ENCODE peak calls at places on chromosomes 2 and 18, in eight cellular contexts. One of them, this sample, is unnamed.

GRCh38 chr2:197464180-197464579 is 10.8 kb downstream of the COQ10B start:
- DNase-seq in PC-3: no peak
- DNase-seq in cerebellar nuclear complex: no peak
- DNase-seq in NCI-H2081: no peak
- DNase-seq in activated CD4-positive, alpha-beta T cell treated with anti-CD3 and anti-CD28 coated beads, Interleukin-2, amount 10 ng/mL, durations not matched to agents 7 days and 5 days: no peak
- DNase-seq in pancreas: no peak
- DNase-seq in HTR-8/SVneo: no peak
- DNase-seq in activated CD4-positive, CD25-positive, alpha-beta regulatory T cell treated with anti-CD3 and anti-CD28 coated beads, Interleukin-2, amount 50 U/mL, for 72 hours: no peak
- DNase-seq in this sample: no peak

GRCh38 chr18:50218432-50219197 is 23.7 kb upstream of the MYO5B start:
- DNase-seq in activated CD4-positive, alpha-beta T cell treated with anti-CD3 and anti-CD28 coated beads, Interleukin-2, amount 10 ng/mL, durations not matched to agents 7 days and 5 days: peak
- DNase-seq in cerebellar nuclear complex: no peak
- DNase-seq in activated CD4-positive, CD25-positive, alpha-beta regulatory T cell treated with anti-CD3 and anti-CD28 coated beads, Interleukin-2, amount 50 U/mL, for 72 hours: no peak
- DNase-seq in HTR-8/SVneo: no peak
- DNase-seq in pancreas: peak
- DNase-seq in PC-3: peak
- DNase-seq in NCI-H2081: no peak
- DNase-seq in this sample: no peak

GRCh38 chr18:10120622-10121021 is 206.8 kb downstream of the VAPA start:
- DNase-seq in NCI-H2081: no peak
- DNase-seq in activated CD4-positive, CD25-positive, alpha-beta regulatory T cell treated with anti-CD3 and anti-CD28 coated beads, Interleukin-2, amount 50 U/mL, for 72 hours: no peak
- DNase-seq in cerebellar nuclear complex: no peak
- DNase-seq in activated CD4-positive, alpha-beta T cell treated with anti-CD3 and anti-CD28 coated beads, Interleukin-2, amount 10 ng/mL, durations not matched to agents 7 days and 5 days: no peak
- DNase-seq in PC-3: no peak
- DNase-seq in pancreas: no peak
- DNase-seq in HTR-8/SVneo: no peak
- DNase-seq in this sample: no peak

GRCh38 chr2:102100371-102101096 is 42.0 kb upstream of the IL1R1 start:
- DNase-seq in PC-3: peak
- DNase-seq in HTR-8/SVneo: no peak
- DNase-seq in activated CD4-positive, CD25-positive, alpha-beta regulatory T cell treated with anti-CD3 and anti-CD28 coated beads, Interleukin-2, amount 50 U/mL, for 72 hours: no peak
- DNase-seq in cerebellar nuclear complex: no peak
- DNase-seq in pancreas: no peak
- DNase-seq in NCI-H2081: no peak
- DNase-seq in activated CD4-positive, alpha-beta T cell treated with anti-CD3 and anti-CD28 coated beads, Interleukin-2, amount 10 ng/mL, durations not matched to agents 7 days and 5 days: no peak
- DNase-seq in this sample: no peak

GRCh38 chr18:48475635-48476549 is 62.9 kb upstream of the CTIF start:
- DNase-seq in activated CD4-positive, CD25-positive, alpha-beta regulatory T cell treated with anti-CD3 and anti-CD28 coated beads, Interleukin-2, amount 50 U/mL, for 72 hours: no peak
- DNase-seq in NCI-H2081: peak
- DNase-seq in pancreas: peak
- DNase-seq in activated CD4-positive, alpha-beta T cell treated with anti-CD3 and anti-CD28 coated beads, Interleukin-2, amount 10 ng/mL, durations not matched to agents 7 days and 5 days: peak
- DNase-seq in cerebellar nuclear complex: peak
- DNase-seq in HTR-8/SVneo: peak
- DNase-seq in PC-3: peak
- DNase-seq in this sample: peak

GRCh38 chr2:217075225-217075802 is 215.4 kb upstream of the TNP1 start:
- DNase-seq in HTR-8/SVneo: no peak
- DNase-seq in cerebellar nuclear complex: no peak
- DNase-seq in pancreas: no peak
- DNase-seq in PC-3: no peak
- DNase-seq in NCI-H2081: no peak
- DNase-seq in activated CD4-positive, CD25-positive, alpha-beta regulatory T cell treated with anti-CD3 and anti-CD28 coated beads, Interleukin-2, amount 50 U/mL, for 72 hours: no peak
- DNase-seq in activated CD4-positive, alpha-beta T cell treated with anti-CD3 and anti-CD28 coated beads, Interleukin-2, amount 10 ng/mL, durations not matched to agents 7 days and 5 days: no peak
- DNase-seq in this sample: no peak

GRCh38 chr2:9750224-9751215 is 92.8 kb upstream of the TAF1B start:
- DNase-seq in cerebellar nuclear complex: no peak
- DNase-seq in pancreas: no peak
- DNase-seq in activated CD4-positive, alpha-beta T cell treated with anti-CD3 and anti-CD28 coated beads, Interleukin-2, amount 10 ng/mL, durations not matched to agents 7 days and 5 days: no peak
- DNase-seq in activated CD4-positive, CD25-positive, alpha-beta regulatory T cell treated with anti-CD3 and anti-CD28 coated beads, Interleukin-2, amount 50 U/mL, for 72 hours: no peak
- DNase-seq in PC-3: no peak
- DNase-seq in HTR-8/SVneo: no peak
- DNase-seq in NCI-H2081: no peak
- DNase-seq in this sample: no peak

GRCh38 chr2:11938196-11938595 is 191.8 kb downstream of the LPIN1 start:
- DNase-seq in activated CD4-positive, alpha-beta T cell treated with anti-CD3 and anti-CD28 coated beads, Interleukin-2, amount 10 ng/mL, durations not matched to agents 7 days and 5 days: no peak
- DNase-seq in cerebellar nuclear complex: no peak
- DNase-seq in activated CD4-positive, CD25-positive, alpha-beta regulatory T cell treated with anti-CD3 and anti-CD28 coated beads, Interleukin-2, amount 50 U/mL, for 72 hours: no peak
- DNase-seq in NCI-H2081: no peak
- DNase-seq in HTR-8/SVneo: no peak
- DNase-seq in PC-3: no peak
- DNase-seq in pancreas: no peak
- DNase-seq in this sample: peak

GRCh38 chr2:215772003-215772402 is 241.3 kb downstream of the MREG start:
- DNase-seq in cerebellar nuclear complex: no peak
- DNase-seq in activated CD4-positive, alpha-beta T cell treated with anti-CD3 and anti-CD28 coated beads, Interleukin-2, amount 10 ng/mL, durations not matched to agents 7 days and 5 days: no peak
- DNase-seq in PC-3: peak
- DNase-seq in activated CD4-positive, CD25-positive, alpha-beta regulatory T cell treated with anti-CD3 and anti-CD28 coated beads, Interleukin-2, amount 50 U/mL, for 72 hours: no peak
- DNase-seq in NCI-H2081: no peak
- DNase-seq in HTR-8/SVneo: no peak
- DNase-seq in pancreas: no peak
- DNase-seq in this sample: peak

GRCh38 chr2:72129676-72130340 is 17.9 kb downstream of the CYP26B1 start:
- DNase-seq in cerebellar nuclear complex: no peak
- DNase-seq in NCI-H2081: no peak
- DNase-seq in HTR-8/SVneo: no peak
- DNase-seq in pancreas: no peak
- DNase-seq in activated CD4-positive, CD25-positive, alpha-beta regulatory T cell treated with anti-CD3 and anti-CD28 coated beads, Interleukin-2, amount 50 U/mL, for 72 hours: no peak
- DNase-seq in PC-3: no peak
- DNase-seq in activated CD4-positive, alpha-beta T cell treated with anti-CD3 and anti-CD28 coated beads, Interleukin-2, amount 10 ng/mL, durations not matched to agents 7 days and 5 days: no peak
- DNase-seq in this sample: no peak

GRCh38 chr2:237603718-237604362 is 13.3 kb upstream of the RAB17 start:
- DNase-seq in activated CD4-positive, CD25-positive, alpha-beta regulatory T cell treated with anti-CD3 and anti-CD28 coated beads, Interleukin-2, amount 50 U/mL, for 72 hours: no peak
- DNase-seq in activated CD4-positive, alpha-beta T cell treated with anti-CD3 and anti-CD28 coated beads, Interleukin-2, amount 10 ng/mL, durations not matched to agents 7 days and 5 days: peak
- DNase-seq in NCI-H2081: no peak
- DNase-seq in cerebellar nuclear complex: no peak
- DNase-seq in pancreas: no peak
- DNase-seq in HTR-8/SVneo: peak
- DNase-seq in PC-3: peak
- DNase-seq in this sample: no peak

GRCh38 chr2:184203661-184204060 is 394.7 kb upstream of the ZNF804A start:
- DNase-seq in HTR-8/SVneo: no peak
- DNase-seq in activated CD4-positive, CD25-positive, alpha-beta regulatory T cell treated with anti-CD3 and anti-CD28 coated beads, Interleukin-2, amount 50 U/mL, for 72 hours: no peak
- DNase-seq in cerebellar nuclear complex: no peak
- DNase-seq in pancreas: no peak
- DNase-seq in NCI-H2081: no peak
- DNase-seq in activated CD4-positive, alpha-beta T cell treated with anti-CD3 and anti-CD28 coated beads, Interleukin-2, amount 10 ng/mL, durations not matched to agents 7 days and 5 days: no peak
- DNase-seq in PC-3: no peak
- DNase-seq in this sample: no peak

GRCh38 chr18:63131106-63131943 is 188.2 kb downstream of the BCL2 start:
- DNase-seq in PC-3: peak
- DNase-seq in activated CD4-positive, CD25-positive, alpha-beta regulatory T cell treated with anti-CD3 and anti-CD28 coated beads, Interleukin-2, amount 50 U/mL, for 72 hours: no peak
- DNase-seq in activated CD4-positive, alpha-beta T cell treated with anti-CD3 and anti-CD28 coated beads, Interleukin-2, amount 10 ng/mL, durations not matched to agents 7 days and 5 days: peak
- DNase-seq in NCI-H2081: peak
- DNase-seq in cerebellar nuclear complex: no peak
- DNase-seq in HTR-8/SVneo: peak
- DNase-seq in pancreas: peak
- DNase-seq in this sample: peak

GRCh38 chr2:234630676-234631350 is 133.9 kb upstream of the ARL4C start:
- DNase-seq in cerebellar nuclear complex: no peak
- DNase-seq in activated CD4-positive, alpha-beta T cell treated with anti-CD3 and anti-CD28 coated beads, Interleukin-2, amount 10 ng/mL, durations not matched to agents 7 days and 5 days: no peak
- DNase-seq in PC-3: no peak
- DNase-seq in HTR-8/SVneo: no peak
- DNase-seq in NCI-H2081: no peak
- DNase-seq in activated CD4-positive, CD25-positive, alpha-beta regulatory T cell treated with anti-CD3 and anti-CD28 coated beads, Interleukin-2, amount 50 U/mL, for 72 hours: no peak
- DNase-seq in pancreas: no peak
- DNase-seq in this sample: no peak